ENCODE peak calls at places on chromosomes 11 and 22, in seven cellular contexts. M is fibroblast of lung, D is PC-3, J is GM23338, F is K562, W is GM23248, R is OCI-LY7. E is an unnamed sample. For H4K20me1, the result is how much of the 10 kb centered on the place peaks cover.

GRCh38 chr11:61671527-61671926 is 8.7 kb upstream of the DAGLA start:
- DNase-seq in D (peak), W (peak), J (peak), M (no peak), R (no peak), F (peak), E (peak)

GRCh38 chr11:10021563-10021962 is 272.5 kb downstream of the SBF2 start:
- DNase-seq in R (no peak), F (peak), M (no peak), W (no peak), J (peak), D (no peak), E (no peak)

GRCh38 chr11:57458410-57459111 is 1.8 kb upstream of the RTN4RL2 start:
- DNase-seq in F (peak), W (peak), M (no peak), J (peak), R (peak), D (peak), E (peak)

GRCh38 chr22:19987394-19988306 is 29.0 kb downstream of the ARVCF start:
- DNase-seq in W (no peak), R (no peak), F (no peak), J (no peak), D (no peak), M (no peak), E (no peak)

GRCh38 chr22:49893025-49893424 is 25.2 kb downstream of the ALG12 start:
- DNase-seq in M (no peak), F (no peak), D (no peak), R (no peak), W (no peak), J (no peak), E (no peak)

GRCh38 chr11:78138694-78139421 is 568 bp downstream of the ALG8 start:
- DNase-seq in R (peak), J (peak), W (peak), F (peak), M (peak), D (peak), E (peak)

GRCh38 chr11:12523180-12523924 is 146.0 kb downstream of the PARVA start:
- DNase-seq in J (peak), M (no peak), F (no peak), W (no peak), D (no peak), R (no peak), E (no peak)

GRCh38 chr11:58963551-58964075 is 24.3 kb downstream of the GLYATL1 start:
- DNase-seq in D (no peak), W (peak), R (no peak), M (peak), F (peak), J (peak), E (peak)

GRCh38 chr11:127766734-127767133 is 766.2 kb upstream of the KIRREL3 start:
- DNase-seq in F (no peak), D (no peak), R (no peak), J (peak), M (no peak), W (no peak), E (no peak)

GRCh38 chr11:78031629-78032028 is 8.6 kb upstream of the KCTD14 start:
- DNase-seq in F (no peak), J (no peak), M (no peak), D (no peak), R (no peak), W (no peak), E (no peak)

GRCh38 chr11:67289226-67289650 is at the start of gene ANKRD13D:
- DNase-seq in F (peak), D (no peak), M (no peak), W (no peak), R (no peak), J (no peak), E (no peak)

GRCh38 chr11:86003654-86004053 is 65.2 kb downstream of the PICALM start:
- DNase-seq in J (no peak), M (no peak), F (no peak), W (no peak), D (no peak), R (no peak), E (no peak)

GRCh38 chr22:44091021-44091721 is 67.1 kb downstream of the PARVB start:
- DNase-seq in R (peak), D (peak), F (no peak), J (peak), W (peak), M (peak), E (peak)

GRCh38 chr11:94049351-94049750 is 28.2 kb downstream of the HEPHL1 start:
- DNase-seq in R (no peak), W (no peak), F (no peak), D (peak), J (no peak), M (no peak), E (no peak)

GRCh38 chr11:76209956-76210885 is 3.9 kb upstream of the WNT11 start:
- DNase-seq in D (peak), J (peak), W (peak), M (peak), F (no peak), R (no peak), E (peak)

GRCh38 chr11:7604331-7604973 is 68.8 kb downstream of the CYB5R2 start:
- DNase-seq in F (no peak), D (no peak), J (no peak), M (no peak), W (no peak), R (no peak), E (no peak)

GRCh38 chr22:26471522-26471921 is 12.1 kb downstream of the HPS4 start:
- DNase-seq in D (peak), J (no peak), F (no peak), M (peak), W (peak), R (no peak), E (peak)

GRCh38 chr11:29641201-29641600 is 375.6 kb downstream of the KCNA4 start:
- DNase-seq in R (no peak), F (no peak), W (peak), M (peak), D (no peak), J (no peak), E (no peak)

GRCh38 chr22:32258791-32259190 is 3.6 kb upstream of the SLC5A4 start:
- DNase-seq in W (no peak), R (no peak), M (no peak), J (no peak), D (no peak), F (no peak), E (no peak)

GRCh38 chr11:103338621-103339484 is 229.6 kb downstream of the DYNC2H1 start:
- DNase-seq in J (peak), D (peak), F (no peak), R (no peak), M (peak), W (peak), E (peak)

GRCh38 chr11:20048246-20048645 is 112.0 kb downstream of the DBX1 start:
- DNase-seq in R (no peak), D (no peak), F (no peak), M (peak), J (no peak), W (peak), E (no peak)

GRCh38 chr11:103257360-103257759 is 148.1 kb downstream of the DYNC2H1 start:
- DNase-seq in F (no peak), M (peak), R (no peak), W (peak), D (peak), J (peak), E (peak)

GRCh38 chr11:86717817-86718501 is 45.5 kb upstream of the ME3 start:
- DNase-seq in F (no peak), M (peak), J (no peak), D (peak), R (no peak), W (no peak), E (peak)

GRCh38 chr11:19890308-19890707 is 177.7 kb downstream of the NAV2 start:
- DNase-seq in M (peak), F (no peak), R (no peak), J (no peak), W (peak), D (peak), E (peak)

GRCh38 chr22:45441158-45441557 is 27.7 kb downstream of the RIBC2 start:
- DNase-seq in M (peak), W (peak), F (peak), J (peak), D (peak), R (peak), E (peak)

GRCh38 chr11:38345286-38345685 is 1747.2 kb upstream of the RAG2 start:
- DNase-seq in J (no peak), F (no peak), M (peak), W (no peak), R (no peak), D (peak), E (peak)

GRCh38 chr11:69657911-69658605 is 17.1 kb downstream of the LTO1 start:
- DNase-seq in D (no peak), F (no peak), W (peak), J (peak), R (no peak), M (peak), E (peak)

GRCh38 chr11:31809857-31810778 is 1.0 kb downstream of the PAX6 start:
- DNase-seq in F (no peak), W (peak), R (no peak), D (peak), J (peak), M (peak), E (peak)

GRCh38 chr22:28923826-28924732 is 40.7 kb downstream of the ZNRF3 start:
- DNase-seq in M (peak), W (no peak), D (no peak), J (peak), R (no peak), F (no peak), E (peak)

GRCh38 chr22:36221799-36222751 is 17.3 kb downstream of the APOL2 start:
- DNase-seq in R (peak), J (peak), W (peak), M (peak), F (peak), D (peak), E (peak)

GRCh38 chr11:113952070-113952469 is 22.8 kb upstream of the HTR3A start:
- DNase-seq in F (no peak), R (no peak), M (no peak), J (no peak), W (no peak), D (no peak), E (no peak)

GRCh38 chr11:110112457-110112856 is 19.3 kb downstream of the ZC3H12C start:
- DNase-seq in M (no peak), J (peak), D (no peak), W (no peak), R (no peak), F (peak), E (no peak)

GRCh38 chr11:125235006-125235405 is 70.5 kb downstream of the PKNOX2 start:
- DNase-seq in J (no peak), W (no peak), M (no peak), D (no peak), R (no peak), F (no peak), E (no peak)

GRCh38 chr11:70128435-70128906 is 50.4 kb downstream of the ANO1 start:
- DNase-seq in R (no peak), M (peak), D (peak), W (peak), J (peak), F (no peak), E (no peak)

GRCh38 chr11:118917488-118918127 is 8.1 kb downstream of the BCL9L start:
- DNase-seq in W (peak), F (no peak), D (peak), R (no peak), J (no peak), M (peak), E (peak)

GRCh38 chr11:1855886-1856265 is 3.0 kb downstream of the LSP1 start:
- DNase-seq in F (no peak), R (no peak), D (no peak), M (no peak), W (no peak), J (no peak), E (no peak)
- H4K20me1 ChIP-seq in F (under half), R (under half), D (under half), M (under half), W (under half), J (under half), E (under half)

GRCh38 chr11:62854013-62854824 is 14.8 kb upstream of the WDR74 start:
- DNase-seq in D (no peak), F (no peak), J (no peak), W (no peak), R (peak), M (no peak), E (no peak)
- H4K20me1 ChIP-seq in D (under half), F (under half), J (under half), W (under half), R (half or more), M (under half), E (under half)

DNA sequence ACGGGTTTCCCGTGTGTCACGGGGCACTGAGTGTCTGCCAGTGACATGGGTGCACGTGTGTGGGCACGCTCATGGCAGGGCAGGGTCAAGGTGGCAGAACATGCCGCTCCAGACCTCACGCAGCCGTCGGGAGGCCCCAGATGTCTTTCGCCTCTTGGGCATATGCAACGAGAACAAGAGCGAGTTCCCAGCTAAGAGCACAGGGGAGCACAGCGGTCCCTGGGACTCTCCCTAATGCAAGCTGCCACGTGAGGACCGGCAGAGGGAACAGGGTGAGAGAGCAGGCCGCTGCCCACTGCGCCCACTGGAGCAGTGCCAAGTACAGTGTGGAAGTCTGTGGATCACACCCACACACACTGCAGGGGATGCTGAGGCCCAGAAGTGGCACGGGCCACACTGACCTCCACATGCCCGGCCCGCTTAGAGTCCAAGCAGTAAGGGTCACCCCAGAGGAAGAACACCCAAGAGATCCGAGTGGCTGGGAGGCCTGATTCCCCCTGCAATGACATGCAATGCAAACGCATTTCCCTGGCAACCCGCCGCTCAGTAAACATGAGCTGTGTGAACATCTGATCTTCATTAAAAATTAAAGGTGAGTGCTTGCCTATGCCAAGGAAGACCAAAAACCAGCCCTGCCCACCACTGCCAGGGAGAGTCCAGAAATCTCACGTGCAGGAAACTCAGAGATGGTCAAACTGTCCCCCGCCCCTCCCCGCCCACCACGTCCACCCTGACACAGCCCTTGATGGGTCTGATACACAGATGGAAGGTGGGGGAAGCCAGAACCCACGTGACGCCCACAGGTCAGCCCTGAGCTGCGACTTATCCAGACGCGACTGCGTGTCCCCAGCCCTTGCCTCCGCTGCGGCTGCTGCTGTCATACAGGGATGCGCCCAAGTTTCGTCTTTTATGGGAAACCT is 11.7 kb downstream of the CERK start:
- DNase-seq in D (no peak), W (no peak), J (no peak), F (no peak), R (no peak), M (no peak), E (peak)
- H4K20me1 ChIP-seq in D (under half), W (under half), J (under half), F (under half), R (under half), M (under half), E (half or more)

DNA sequence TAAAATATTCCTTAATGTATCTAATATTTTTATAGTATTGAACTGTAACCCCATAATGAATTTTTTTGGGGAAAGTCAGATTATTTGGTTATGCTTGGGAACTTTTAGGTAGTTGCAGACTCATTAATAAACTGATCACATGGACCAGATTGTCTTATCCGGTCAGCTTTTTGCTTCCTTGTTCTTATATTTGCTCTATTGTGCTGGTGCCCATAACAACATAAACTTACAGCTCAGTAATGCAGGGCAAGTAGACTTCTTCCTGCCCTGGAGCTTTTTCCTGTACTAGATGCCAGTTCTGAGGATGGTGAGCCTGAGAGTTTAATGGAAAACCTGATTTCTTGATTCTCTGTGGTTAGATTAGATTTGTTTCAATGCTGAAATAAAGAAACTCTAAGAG is 53.2 kb downstream of the MTMR3 start:
- DNase-seq in R (no peak), J (no peak), D (no peak), W (no peak), F (no peak), M (no peak), E (no peak)
- H4K20me1 ChIP-seq in R (under half), J (under half), D (under half), W (under half), F (under half), M (under half), E (under half)